ENCODE peak calls at places on chromosomes 5 and 9, in four cellular contexts. N, Y, G and U are unnamed samples.
A peak's percentile ranks its signal among the peaks of the same experiment; 100 is the strongest.

GRCh38 chr9:7118653-7119052 is 360.9 kb downstream of the KDM4C start:
- DNase-seq in N (no peak), Y (no peak), G (peak; percentile 14), U (no peak)

GRCh38 chr9:124894741-124895170 is 32.8 kb downstream of the ARPC5L start:
- DNase-seq in G (no peak), N (peak; percentile 12), Y (peak; percentile 39), U (peak; percentile 18)

GRCh38 chr9:16241231-16241630 is 629.2 kb downstream of the BNC2 start:
- DNase-seq in Y (no peak), N (no peak), G (no peak), U (no peak)

GRCh38 chr5:43772601-43773031 is 169.6 kb downstream of the NNT start:
- DNase-seq in Y (no peak), N (no peak), G (peak; percentile 14), U (no peak)

GRCh38 chr9:11088826-11089374 is 476.1 kb upstream of the PTPRD start:
- DNase-seq in N (no peak), G (no peak), Y (no peak), U (no peak)

GRCh38 chr5:170390472-170390871 is 1.3 kb upstream of the KCNMB1 start:
- DNase-seq in G (no peak), N (no peak), Y (no peak), U (no peak)

GRCh38 chr9:137357166-137357565 is 55.1 kb upstream of the NRARP start:
- DNase-seq in G (no peak), N (no peak), Y (no peak), U (no peak)

GRCh38 chr5:30505014-30505886 is 688.2 kb upstream of the CDH6 start:
- DNase-seq in Y (no peak), N (peak; percentile 97), G (no peak), U (no peak)

GRCh38 chr5:109329296-109330252 is 80.2 kb downstream of the PJA2 start:
- DNase-seq in G (no peak), Y (no peak), N (no peak), U (no peak)

GRCh38 chr5:74017112-74017511 is 391.1 kb downstream of the ARHGEF28 start:
- DNase-seq in G (no peak), N (no peak), Y (no peak), U (no peak)

GRCh38 chr5:73135429-73136276 is 15.3 kb downstream of the TMEM171 start:
- DNase-seq in Y (peak; percentile 36), G (peak; percentile 50), N (peak; percentile 18), U (peak; percentile 45)

GRCh38 chr5:159965031-159965837 is 43.7 kb upstream of the TTC1 start:
- DNase-seq in G (peak; percentile 50), Y (peak; percentile 82), N (peak; percentile 20), U (peak; percentile 65)

GRCh38 chr5:148268556-148268955 is at the start of gene SPINK13:
- DNase-seq in Y (no peak), G (no peak), N (peak; percentile 36), U (no peak)

GRCh38 chr9:14030350-14030823 is 283.6 kb downstream of the NFIB start:
- DNase-seq in G (no peak), N (no peak), Y (no peak), U (peak; percentile 36)

GRCh38 chr5:80799041-80799440 is 144.3 kb upstream of the DHFR start:
- DNase-seq in G (no peak), Y (no peak), N (no peak), U (no peak)

GRCh38 chr5:58983496-58983895 is 400.6 kb downstream of the RAB3C start:
- DNase-seq in G (no peak), Y (no peak), N (no peak), U (no peak)

GRCh38 chr9:92425578-92425977 is 1.3 kb upstream of the OMD start:
- DNase-seq in G (no peak), N (no peak), Y (no peak), U (no peak)

GRCh38 chr5:71011194-71011792 is 13.8 kb downstream of the NAIP start:
- DNase-seq in N (peak; percentile 36), Y (no peak), G (peak; percentile 1), U (no peak)

GRCh38 chr9:117074782-117075510 is 339.9 kb downstream of the ASTN2 start:
- DNase-seq in G (no peak), N (no peak), Y (no peak), U (no peak)

GRCh38 chr5:135718151-135718550 is 116.3 kb upstream of the SLC25A48 start:
- DNase-seq in N (no peak), Y (no peak), G (no peak), U (no peak)
- TF ChIP-seq ELF4 in N (no peak), Y (no peak), G (no peak), U (no peak)

DNA sequence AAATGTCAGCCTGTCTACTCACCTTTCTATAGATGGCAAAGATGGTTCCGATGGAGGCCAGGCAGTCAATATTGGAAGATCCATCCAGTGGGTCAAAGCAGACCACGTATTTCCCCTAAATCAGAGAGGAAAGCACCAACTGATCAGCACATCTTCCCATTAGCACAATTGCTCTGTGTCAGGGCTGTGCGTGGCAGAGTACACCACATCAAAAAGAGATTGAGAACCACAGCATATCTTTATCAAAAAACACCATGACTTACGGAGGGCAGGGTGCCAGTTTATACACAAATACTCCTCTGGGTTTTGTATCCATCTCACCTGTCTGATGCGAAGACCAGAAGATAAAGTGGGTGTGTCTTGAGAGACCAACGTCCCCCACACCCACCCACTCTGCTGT is 9.1 kb downstream of the FBP2 start:
- DNase-seq in G (no peak), N (no peak), Y (no peak), U (no peak)
- TF ChIP-seq ELF4 in G (no peak), N (no peak), Y (no peak), U (no peak)

GRCh38 chr5:123421773-123422172 is 1.4 kb downstream of the CEP120 start:
- DNase-seq in G (no peak), N (no peak), Y (no peak), U (no peak)
- TF ChIP-seq ELF4 in G (no peak), N (no peak), Y (no peak), U (no peak)

DNA sequence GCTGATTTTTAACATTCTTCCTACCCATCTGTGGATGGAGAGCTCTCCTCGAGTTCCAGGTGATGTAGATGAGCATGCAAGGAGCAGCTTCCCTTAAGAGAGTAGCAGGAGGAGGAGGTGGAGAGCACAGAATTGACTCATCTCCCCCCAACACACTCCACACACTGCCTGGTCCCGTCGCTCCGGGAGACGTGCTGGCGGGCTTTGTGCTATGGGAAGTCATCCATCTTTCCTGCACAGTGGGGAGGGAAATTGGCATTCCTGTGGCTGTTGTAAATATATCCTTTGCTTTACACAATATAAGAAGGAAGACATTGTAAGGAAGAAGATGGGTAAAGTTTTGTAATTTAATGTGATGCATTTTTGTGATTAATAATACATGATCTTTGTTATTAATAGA is 297.6 kb downstream of the GADD45G start:
- DNase-seq in G (no peak), Y (no peak), N (no peak), U (no peak)
- TF ChIP-seq ELF4 in G (no peak), Y (no peak), N (no peak), U (no peak)

GRCh38 chr5:61051267-61051666 is 106.3 kb downstream of the NDUFAF2 start:
- DNase-seq in Y (no peak), G (no peak), N (peak; percentile 5), U (no peak)

GRCh38 chr5:61048534-61048933 is 103.5 kb downstream of the NDUFAF2 start:
- DNase-seq in G (no peak), N (no peak), Y (no peak), U (no peak)

GRCh38 chr5:61053937-61054336 is 108.3 kb downstream of the SMIM15 start:
- DNase-seq in Y (no peak), G (no peak), N (peak; percentile 12), U (no peak)

GRCh38 chr5:61055434-61056006 is 106.7 kb downstream of the SMIM15 start:
- DNase-seq in N (peak; percentile 28), Y (no peak), G (peak; percentile 18), U (peak; percentile 35)

DNA sequence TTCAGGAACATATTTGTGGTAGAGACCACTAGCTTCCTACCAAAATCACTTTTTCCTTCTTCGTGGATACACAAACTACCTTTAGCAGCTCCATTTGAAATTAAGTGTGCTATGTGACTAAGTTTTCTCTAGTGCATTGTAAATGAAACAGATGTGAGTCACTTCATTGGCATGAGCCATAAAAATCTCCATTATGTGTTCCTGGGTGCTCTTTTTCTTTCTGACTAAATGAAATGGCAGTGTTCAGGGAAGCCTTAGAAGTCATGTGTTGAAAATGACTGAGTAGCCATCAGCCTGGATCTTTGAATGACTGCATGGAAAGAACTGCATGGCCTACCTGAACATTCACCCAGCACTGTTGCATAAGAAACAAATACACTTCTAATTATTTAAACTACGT is 107.9 kb downstream of the NDUFAF2 start:
- DNase-seq in Y (no peak), G (no peak), N (peak; percentile 54), U (no peak)
- TF ChIP-seq ELF4 in Y (no peak), G (no peak), N (no peak), U (no peak)

DNA sequence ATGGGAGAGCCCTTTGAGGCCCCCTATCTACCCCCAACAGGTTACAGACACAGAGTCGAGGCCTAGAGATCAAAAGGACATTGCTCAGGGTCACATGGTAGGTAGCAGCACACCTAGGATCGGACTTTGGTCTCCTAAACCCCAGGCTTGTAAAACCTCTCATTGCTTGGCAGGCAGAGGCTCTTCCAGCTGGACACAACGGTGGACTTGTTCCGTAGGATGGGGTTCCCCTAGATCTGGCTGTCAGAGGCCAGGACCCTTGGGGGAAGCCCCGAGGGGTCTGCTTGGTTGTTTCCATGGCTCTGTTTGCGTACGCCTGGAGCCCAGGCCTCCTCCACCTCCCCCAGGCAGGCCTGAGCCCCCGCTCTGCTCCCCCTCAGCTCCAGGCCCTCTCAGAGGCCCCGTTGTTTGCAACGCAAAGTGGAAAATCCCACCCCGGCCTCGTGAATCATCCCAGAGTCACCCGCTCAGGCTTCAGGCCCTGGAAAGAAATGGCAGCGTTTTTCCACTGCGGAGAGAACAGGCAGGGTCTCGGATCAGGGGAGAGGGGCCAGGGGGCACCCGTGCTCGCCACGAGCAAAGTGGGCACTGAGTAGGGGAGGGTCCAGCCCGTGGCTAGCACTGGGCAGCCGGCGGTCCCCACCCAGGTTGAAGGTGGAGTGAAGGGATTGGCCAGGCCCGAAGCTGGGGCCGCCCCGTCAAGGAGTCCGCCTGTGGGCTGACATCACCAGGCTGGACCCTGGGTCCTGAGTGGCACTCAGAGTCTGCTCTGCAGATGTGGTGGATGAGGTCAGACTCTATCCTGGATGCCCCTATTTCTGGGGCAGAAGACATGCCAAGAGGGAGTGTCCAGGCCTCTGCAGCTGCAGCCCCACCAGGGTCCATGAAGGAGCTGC is 19.8 kb downstream of the COL27A1 start:
- DNase-seq in G (no peak), Y (no peak), N (peak; percentile 99), U (no peak)
- TF ChIP-seq ELF4 in G (no peak), Y (no peak), N (no peak), U (no peak)

GRCh38 chr5:150321211-150321610 is 18.5 kb upstream of the ARSI start:
- DNase-seq in N (no peak), Y (no peak), G (no peak), U (no peak)

GRCh38 chr5:150320048-150320555 is 17.4 kb upstream of the ARSI start:
- DNase-seq in G (no peak), Y (no peak), N (no peak), U (no peak)

GRCh38 chr5:150317048-150318003 is 14.6 kb upstream of the ARSI start:
- DNase-seq in N (peak; percentile 86), Y (no peak), G (peak; percentile 31), U (no peak)

GRCh38 chr5:150318613-150319483 is 16.1 kb upstream of the ARSI start:
- DNase-seq in Y (no peak), G (no peak), N (no peak), U (no peak)

GRCh38 chr5:150319484-150319790 is 16.7 kb upstream of the ARSI start:
- DNase-seq in N (no peak), G (no peak), Y (no peak), U (no peak)
- TF ChIP-seq ELF4 in N (no peak), G (no peak), Y (no peak), U (no peak)